ENCODE peak calls at places on chromosomes 11 and 22, in four cellular contexts. K, E, R and V are unnamed samples.

GRCh38 chr11:27379449-27379848 is 16.4 kb upstream of the CCDC34 start:
- DNase-seq in K (no peak), E (no peak), R (no peak), V (no peak)

GRCh38 chr11:40170076-40170475 is 1289.4 kb downstream of the LRRC4C start:
- DNase-seq in K (no peak), E (no peak), R (peak; percentile 61), V (no peak)

GRCh38 chr22:42511401-42511891 is 8.2 kb downstream of the RRP7A start:
- DNase-seq in K (no peak), E (no peak), R (no peak), V (no peak)

GRCh38 chr11:23151819-23152218 is 291.5 kb upstream of the CCDC179 start:
- DNase-seq in K (no peak), E (no peak), R (no peak), V (no peak)

GRCh38 chr11:66004186-66004585 is 1.9 kb downstream of the BANF1 start:
- DNase-seq in K (no peak), E (no peak), R (no peak), V (no peak)

GRCh38 chr11:68966894-68967780 is 13.6 kb downstream of the MRGPRD start:
- DNase-seq in K (no peak), E (no peak), R (no peak), V (no peak)

GRCh38 chr11:44470849-44471248 is 94.6 kb upstream of the CD82 start:
- DNase-seq in K (no peak), E (no peak), R (no peak), V (no peak)

GRCh38 chr11:134024420-134025085 is 44.3 kb upstream of the JAM3 start:
- DNase-seq in K (no peak), E (no peak), R (no peak), V (no peak)

GRCh38 chr11:131033151-131033651 is 116.9 kb upstream of the SNX19 start:
- DNase-seq in K (peak; percentile 15), E (no peak), R (peak; percentile 86), V (no peak)

GRCh38 chr11:23903044-23903704 is 593.7 kb upstream of the LUZP2 start:
- DNase-seq in K (no peak), E (no peak), R (peak; percentile 23), V (no peak)

GRCh38 chr11:30800904-30801303 is 214.8 kb upstream of the MPPED2 start:
- DNase-seq in K (no peak), E (no peak), R (no peak), V (no peak)

GRCh38 chr11:118529584-118530175 is 1.3 kb upstream of the TMEM25 start:
- DNase-seq in K (no peak), E (no peak), R (no peak), V (no peak)

GRCh38 chr11:65121447-65121864 is 478 bp downstream of the FAU start:
- DNase-seq in K (no peak), E (no peak), R (peak; percentile 52), V (no peak)

GRCh38 chr22:32858121-32858703 is 56.7 kb downstream of the TIMP3 start:
- DNase-seq in K (no peak), E (no peak), R (no peak), V (no peak)

GRCh38 chr11:24356501-24356900 is 140.4 kb upstream of the LUZP2 start:
- DNase-seq in K (no peak), E (no peak), R (no peak), V (no peak)

GRCh38 chr11:73521621-73522020 is 76.3 kb downstream of the FAM168A start:
- DNase-seq in K (no peak), E (peak; percentile 33), R (no peak), V (no peak)

GRCh38 chr11:16820324-16821092 is 82.1 kb downstream of the C11orf58 start:
- DNase-seq in K (peak; percentile 67), E (peak; percentile 47), R (peak; percentile 93), V (peak; percentile 75)

GRCh38 chr11:114079406-114080072 is 20.0 kb downstream of the ZBTB16 start:
- DNase-seq in K (no peak), E (no peak), R (no peak), V (no peak)

GRCh38 chr22:20625270-20625669 is 117.9 kb downstream of the MED15 start:
- DNase-seq in K (no peak), E (no peak), R (no peak), V (no peak)

GRCh38 chr22:37907036-37907954 is 1.2 kb downstream of the MICALL1 start:
- DNase-seq in K (no peak), E (no peak), R (peak; percentile 4), V (peak; percentile 41)